ENCODE peak calls at places on chromosomes 5 and 9, in four cellular contexts. N, G, T and V are unnamed samples.

GRCh38 chr9:113541019-113541900 is 77.7 kb downstream of the RGS3 start:
- DNase-seq in N (peak; percentile 59), G (peak; percentile 76), T (peak; percentile 42), V (peak; percentile 38)

GRCh38 chr5:5141625-5142527 is 1.7 kb downstream of the ADAMTS16 start:
- DNase-seq in N (peak; percentile 47), G (peak; percentile 61), T (peak; percentile 45), V (peak; percentile 89)

GRCh38 chr9:4793412-4794005 is 765 bp downstream of the RCL1 start:
- DNase-seq in N (no peak), G (no peak), T (peak; percentile 54), V (no peak)

GRCh38 chr5:57772512-57772911 is 289.9 kb upstream of the ACTBL2 start:
- DNase-seq in N (peak; percentile 40), G (no peak), T (no peak), V (no peak)

GRCh38 chr9:36997414-36997813 is 36.7 kb downstream of the PAX5 start:
- DNase-seq in N (peak; percentile 42), G (no peak), T (no peak), V (no peak)

GRCh38 chr9:91422832-91423711 is 560 bp downstream of the NFIL3 start:
- DNase-seq in N (peak; percentile 77), G (peak; percentile 94), T (peak; percentile 73), V (peak; percentile 88)

GRCh38 chr5:94283093-94283492 is 335.3 kb downstream of the KIAA0825 start:
- DNase-seq in N (peak; percentile 20), G (no peak), T (no peak), V (no peak)

GRCh38 chr9:13033959-13034695 is 245.4 kb downstream of the MPDZ start:
- DNase-seq in N (peak; percentile 56), G (peak; percentile 68), T (peak; percentile 75), V (peak; percentile 87)

GRCh38 chr5:7866194-7866593 is 2.6 kb downstream of the FASTKD3 start:
- DNase-seq in N (no peak), G (no peak), T (no peak), V (no peak)

GRCh38 chr5:93273176-93273575 is 307.8 kb downstream of the NR2F1-AS1 start:
- DNase-seq in N (peak; percentile 88), G (peak; percentile 67), T (peak; percentile 55), V (peak; percentile 6)

GRCh38 chr9:110303136-110303535 is 34.5 kb downstream of the TXNDC8 start:
- DNase-seq in N (no peak), G (peak; percentile 83), T (no peak), V (peak; percentile 91)

GRCh38 chr5:133552925-133553525 is 59.3 kb downstream of the FSTL4 start:
- DNase-seq in N (peak; percentile 28), G (peak; percentile 30), T (peak; percentile 55), V (peak; percentile 42)

GRCh38 chr5:1931590-1932138 is 48.9 kb upstream of the IRX4 start:
- DNase-seq in N (no peak), G (no peak), T (no peak), V (no peak)

GRCh38 chr5:126615286-126615685 is 14.5 kb downstream of the PHAX start:
- DNase-seq in N (no peak), G (no peak), T (no peak), V (no peak)

GRCh38 chr9:83023151-83023550 is 39.8 kb downstream of the RASEF start:
- DNase-seq in N (no peak), G (no peak), T (no peak), V (no peak)

GRCh38 chr9:120742951-120743416 is 28.7 kb upstream of the MEGF9 start:
- DNase-seq in N (peak; percentile 27), G (peak; percentile 20), T (peak; percentile 26), V (peak; percentile 49)

GRCh38 chr5:168047669-168048111 is 243.8 kb upstream of the WWC1 start:
- DNase-seq in N (peak; percentile 54), G (no peak), T (no peak), V (no peak)

DNA sequence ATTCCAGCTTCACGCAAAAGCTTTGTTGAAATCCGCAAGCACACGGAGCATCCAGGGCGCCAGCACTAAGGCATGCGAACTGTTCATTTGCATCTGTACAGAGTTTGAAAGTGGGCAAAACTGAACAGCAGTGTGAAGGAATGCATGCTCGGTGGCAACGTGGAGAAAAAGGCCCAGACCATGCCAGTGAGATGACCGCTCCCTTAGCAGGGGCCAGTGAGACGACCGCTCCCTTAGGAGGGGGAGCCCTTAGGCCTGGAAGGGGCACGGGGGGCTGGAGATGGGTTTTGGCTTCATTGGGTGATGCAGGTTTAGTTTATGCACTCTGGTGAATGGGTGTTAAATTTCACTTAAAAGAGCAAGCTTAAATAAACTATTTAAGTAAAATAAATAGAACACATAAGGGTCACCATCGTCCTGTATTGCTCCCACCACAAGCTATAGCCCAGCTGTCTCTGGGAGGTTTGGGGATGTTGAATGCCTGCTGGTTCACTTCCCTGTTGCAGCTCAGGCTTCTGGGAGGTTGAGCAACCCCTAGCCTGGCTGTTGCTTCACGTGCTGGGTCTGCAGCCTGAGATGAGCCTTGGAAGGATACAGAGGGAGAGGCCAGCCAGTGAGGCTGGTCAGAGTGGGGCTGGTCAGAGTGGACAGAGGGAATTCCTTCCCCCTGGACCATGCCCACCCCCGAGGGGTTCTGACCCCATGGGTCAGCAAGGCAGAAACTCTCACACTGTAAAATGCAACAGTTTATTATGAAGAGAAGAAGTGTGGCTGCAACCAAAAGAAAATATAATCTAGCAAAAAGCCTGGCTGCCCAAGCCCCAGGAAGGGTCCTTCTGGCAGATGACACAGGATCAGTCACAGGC is 4.6 kb upstream of the FCN1 start:
- DNase-seq in N (no peak), G (no peak), T (no peak), V (no peak)
- H3K9ac ChIP-seq in N (no peak overlapping the region), G (no peak overlapping the region), T (no peak overlapping the region), V (no peak overlapping the region)

GRCh38 chr9:129895376-129896268 is 60.4 kb downstream of the USP20 start:
- DNase-seq in N (no peak), G (no peak), T (no peak), V (no peak)
- H3K9ac ChIP-seq in N (no peak overlapping the region), G (no peak overlapping the region), T (no peak overlapping the region), V (no peak overlapping the region)

GRCh38 chr9:134887686-134888602 is 7.3 kb downstream of the FCN2 start:
- DNase-seq in N (no peak), G (no peak), T (no peak), V (no peak)
- H3K9ac ChIP-seq in N (no peak overlapping the region), G (no peak overlapping the region), T (no peak overlapping the region), V (no peak overlapping the region)

DNA sequence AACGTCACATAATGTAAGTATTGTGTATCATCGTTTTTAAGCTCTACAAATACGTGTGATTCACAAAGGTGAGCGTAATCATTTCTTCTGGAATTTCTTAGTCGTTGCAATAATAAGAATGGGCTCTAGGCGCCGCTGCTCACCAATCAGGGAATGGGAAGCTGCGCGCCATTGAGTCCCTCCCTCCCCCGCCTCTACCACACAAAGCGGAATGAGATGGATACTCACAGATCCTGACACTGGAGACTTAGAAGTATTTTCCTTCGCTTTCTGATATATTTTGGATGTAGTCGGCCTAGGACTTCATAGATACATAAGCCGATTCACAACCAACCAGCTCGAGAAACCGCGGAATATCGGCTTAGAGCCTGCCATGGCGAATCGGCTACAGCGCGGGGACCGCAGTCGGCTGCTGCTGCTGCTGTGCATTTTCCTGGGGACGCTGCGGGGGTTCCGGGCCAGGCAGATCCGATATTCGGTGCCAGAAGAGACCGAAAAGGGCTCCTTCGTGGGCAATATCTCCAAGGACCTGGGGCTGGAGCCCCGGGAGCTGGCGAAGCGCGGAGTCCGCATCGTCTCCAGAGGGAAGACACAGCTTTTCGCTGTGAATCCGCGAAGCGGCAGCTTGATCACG is at the start of gene PCDHGA11:
- DNase-seq in N (peak; percentile 56), G (peak; percentile 14), T (peak; percentile 78), V (peak; percentile 50)
- H3K9ac ChIP-seq in N (no peak within 1 kb of the TSS), G (peak within 1 kb of the TSS; percentile 77), T (peak within 1 kb of the TSS; percentile 60), V (peak within 1 kb of the TSS; percentile 70)